ENCODE peak calls at places on chromosomes 11 and 22, in four cellular contexts. One of them, this sample, is unnamed. For H3K36me3, the result is how much of the 10 kb centered on the place peaks cover.

GRCh38 chr11:111360150-111361043 is 18.7 kb downstream of the POU2AF1 start:
- DNase-seq in endodermal cell: peak
- DNase-seq in uterus: no peak
- DNase-seq in IMR-90: no peak
- DNase-seq in this sample: no peak

GRCh38 chr11:61696602-61697001 is 16.4 kb downstream of the DAGLA start:
- DNase-seq in endodermal cell: no peak
- DNase-seq in uterus: no peak
- DNase-seq in IMR-90: no peak
- DNase-seq in this sample: no peak

GRCh38 chr11:67484847-67485311 is 2.1 kb downstream of the AIP start:
- DNase-seq in endodermal cell: peak
- DNase-seq in uterus: no peak
- DNase-seq in IMR-90: no peak
- DNase-seq in this sample: peak

GRCh38 chr11:44849922-44850321 is 100.8 kb downstream of the TP53I11 start:
- DNase-seq in endodermal cell: no peak
- DNase-seq in uterus: no peak
- DNase-seq in IMR-90: no peak
- DNase-seq in this sample: no peak

GRCh38 chr11:119055901-119056300 is 1.1 kb downstream of the HYOU1 start:
- DNase-seq in endodermal cell: peak
- DNase-seq in uterus: no peak
- DNase-seq in IMR-90: peak
- DNase-seq in this sample: no peak

GRCh38 chr22:37014835-37015586 is 4.2 kb downstream of the TST start:
- DNase-seq in endodermal cell: no peak
- DNase-seq in uterus: no peak
- DNase-seq in IMR-90: no peak
- DNase-seq in this sample: no peak

GRCh38 chr11:106021181-106021966 is 666 bp downstream of the MSANTD4 start:
- DNase-seq in endodermal cell: no peak
- DNase-seq in uterus: no peak
- DNase-seq in IMR-90: peak
- DNase-seq in this sample: no peak

GRCh38 chr11:83583953-83584352 is 297.8 kb upstream of the CCDC90B start:
- DNase-seq in endodermal cell: no peak
- DNase-seq in uterus: no peak
- DNase-seq in IMR-90: peak
- DNase-seq in this sample: peak

GRCh38 chr11:123801765-123802164 is 4.4 kb downstream of the OR6M1 start:
- DNase-seq in endodermal cell: no peak
- DNase-seq in uterus: no peak
- DNase-seq in IMR-90: no peak
- DNase-seq in this sample: no peak

GRCh38 chr22:45896153-45896951 is 80.6 kb downstream of the WNT7B start:
- DNase-seq in endodermal cell: peak
- DNase-seq in uterus: no peak
- DNase-seq in IMR-90: no peak
- DNase-seq in this sample: no peak

GRCh38 chr11:62882428-62882742 is 1.7 kb downstream of the SLC3A2 start:
- DNase-seq in endodermal cell: no peak
- DNase-seq in uterus: no peak
- DNase-seq in IMR-90: no peak
- DNase-seq in this sample: no peak

GRCh38 chr11:2325719-2326118 is 23.9 kb downstream of the TSPAN32 start:
- DNase-seq in endodermal cell: no peak
- DNase-seq in uterus: no peak
- DNase-seq in IMR-90: peak
- DNase-seq in this sample: no peak

GRCh38 chr22:45263790-45264269 is 20.9 kb upstream of the UPK3A start:
- DNase-seq in endodermal cell: peak
- DNase-seq in uterus: peak
- DNase-seq in IMR-90: peak
- DNase-seq in this sample: peak

GRCh38 chr22:19632671-19633148 is 81.6 kb upstream of the SEPTIN5 start:
- DNase-seq in endodermal cell: no peak
- DNase-seq in uterus: no peak
- DNase-seq in IMR-90: no peak
- DNase-seq in this sample: no peak

GRCh38 chr11:77346906-77347603 is 45.6 kb upstream of the GDPD4 start:
- DNase-seq in endodermal cell: no peak
- DNase-seq in uterus: no peak
- DNase-seq in IMR-90: peak
- DNase-seq in this sample: no peak

GRCh38 chr11:7437706-7438105 is 47.6 kb upstream of the OLFML1 start:
- DNase-seq in endodermal cell: no peak
- DNase-seq in uterus: no peak
- DNase-seq in IMR-90: no peak
- DNase-seq in this sample: no peak

GRCh38 chr11:69657456-69657910 is 16.5 kb downstream of the CCND1 start:
- DNase-seq in endodermal cell: no peak
- DNase-seq in uterus: no peak
- DNase-seq in IMR-90: no peak
- DNase-seq in this sample: no peak

GRCh38 chr11:86473991-86474833 is 99.5 kb downstream of the CCDC81 start:
- DNase-seq in endodermal cell: no peak
- DNase-seq in uterus: peak
- DNase-seq in IMR-90: peak
- DNase-seq in this sample: no peak

GRCh38 chr11:36306888-36307287 is 10.8 kb downstream of the PRR5L start:
- DNase-seq in endodermal cell: peak
- DNase-seq in uterus: no peak
- DNase-seq in IMR-90: no peak
- DNase-seq in this sample: no peak

GRCh38 chr11:118792642-118793124 is 1.7 kb upstream of the DDX6 start:
- DNase-seq in endodermal cell: peak
- DNase-seq in uterus: peak
- DNase-seq in IMR-90: peak
- DNase-seq in this sample: peak

GRCh38 chr11:120057595-120058581 is 80.0 kb downstream of the TRIM29 start:
- DNase-seq in endodermal cell: peak
- DNase-seq in uterus: no peak
- DNase-seq in IMR-90: no peak
- DNase-seq in this sample: no peak

GRCh38 chr11:71238941-71239340 is 13.4 kb downstream of the SHANK2 start:
- DNase-seq in endodermal cell: peak
- DNase-seq in uterus: no peak
- DNase-seq in IMR-90: no peak
- DNase-seq in this sample: no peak

DNA sequence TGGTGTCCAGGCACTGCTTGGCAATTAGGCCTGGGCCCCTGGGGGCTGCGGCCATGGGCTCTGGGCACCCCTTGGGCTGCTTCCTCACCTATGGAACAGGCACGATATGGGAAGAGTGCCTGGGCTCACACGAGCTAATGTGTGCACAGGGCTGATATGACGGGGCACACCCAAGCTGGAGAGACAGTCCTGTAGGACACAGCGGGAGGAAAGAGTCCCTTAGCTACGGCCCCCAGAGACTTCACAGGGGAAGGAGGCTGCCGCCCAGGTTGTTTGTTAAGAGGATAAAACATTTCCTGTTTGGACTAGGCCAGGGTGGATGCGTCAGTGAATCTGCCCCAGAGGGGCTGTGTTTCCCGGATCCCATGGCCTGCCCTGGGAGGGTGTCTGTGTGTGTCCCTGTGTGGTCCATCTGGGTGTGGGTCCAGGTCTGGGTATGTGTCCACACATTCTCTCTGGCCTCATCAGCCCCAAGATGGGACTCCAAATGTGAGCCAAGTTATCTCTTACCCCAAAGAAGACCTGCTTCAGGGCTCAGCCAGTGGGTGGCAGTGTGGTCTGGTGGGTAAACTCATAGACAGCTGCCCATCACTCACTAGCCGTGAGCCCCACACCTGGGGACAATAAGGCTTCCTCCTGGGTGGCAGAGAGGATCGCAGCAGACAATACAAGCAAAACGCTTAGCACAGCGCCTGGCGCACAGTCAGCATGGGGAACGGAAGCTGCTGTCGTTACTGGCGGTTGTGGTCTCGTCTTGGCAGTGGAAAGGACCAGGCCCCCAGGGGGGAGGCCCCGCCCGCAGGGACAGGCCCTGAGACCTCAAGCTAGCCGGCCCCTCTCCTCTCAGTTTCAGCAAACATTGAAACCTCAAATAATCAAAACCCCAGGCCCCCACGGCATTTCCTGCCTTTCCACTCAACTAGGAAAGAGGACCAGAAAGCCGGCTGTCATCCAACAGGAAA is 3.2 kb upstream of the EMID1 start:
- DNase-seq in endodermal cell: peak
- DNase-seq in uterus: no peak
- DNase-seq in IMR-90: peak
- DNase-seq in this sample: peak
- TF ChIP-seq CTCF in endodermal cell: peak
- TF ChIP-seq CTCF in uterus: peak
- TF ChIP-seq CTCF in IMR-90: peak
- TF ChIP-seq CTCF in this sample: peak

DNA sequence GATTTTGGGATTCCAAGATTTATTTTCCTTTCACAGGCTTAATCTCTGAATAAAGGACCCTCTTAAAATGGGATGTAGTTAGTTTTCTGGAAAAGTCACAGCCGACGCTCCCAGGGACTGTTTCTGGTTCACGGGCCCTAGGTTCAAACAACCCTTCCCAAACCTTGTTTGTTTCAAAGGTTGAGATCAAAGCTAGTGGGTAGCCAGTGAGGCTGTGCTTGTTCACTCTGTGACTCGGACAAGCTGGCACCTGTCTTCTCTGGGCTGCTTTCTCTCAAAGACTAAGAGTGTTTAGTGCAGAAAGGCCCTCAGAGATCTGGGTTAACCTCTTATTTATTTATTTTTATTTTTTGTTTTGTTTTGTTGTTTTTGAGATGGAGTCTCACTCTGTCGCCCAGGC is 13.0 kb upstream of the MALAT1 start:
- DNase-seq in endodermal cell: no peak
- DNase-seq in uterus: peak
- DNase-seq in IMR-90: no peak
- DNase-seq in this sample: no peak
- H3K4me3 ChIP-seq in endodermal cell: no peak
- H3K4me3 ChIP-seq in uterus: no peak
- H3K4me3 ChIP-seq in IMR-90: no peak
- H3K4me3 ChIP-seq in this sample: no peak

GRCh38 chr11:88324562-88325345 is 12.8 kb downstream of the CTSC start:
- DNase-seq in endodermal cell: no peak
- DNase-seq in uterus: no peak
- DNase-seq in IMR-90: no peak
- DNase-seq in this sample: no peak

GRCh38 chr11:88329563-88330250 is 7.8 kb downstream of the CTSC start:
- DNase-seq in endodermal cell: no peak
- DNase-seq in uterus: no peak
- DNase-seq in IMR-90: no peak
- DNase-seq in this sample: no peak

GRCh38 chr11:88326112-88326511 is 11.4 kb downstream of the CTSC start:
- DNase-seq in endodermal cell: no peak
- DNase-seq in uterus: no peak
- DNase-seq in IMR-90: no peak
- DNase-seq in this sample: no peak

GRCh38 chr11:88327462-88328143 is 9.9 kb downstream of the CTSC start:
- DNase-seq in endodermal cell: no peak
- DNase-seq in uterus: no peak
- DNase-seq in IMR-90: no peak
- DNase-seq in this sample: peak

GRCh38 chr11:88327061-88327460 is 10.5 kb downstream of the CTSC start:
- DNase-seq in endodermal cell: no peak
- DNase-seq in uterus: no peak
- DNase-seq in IMR-90: no peak
- DNase-seq in this sample: peak
- H3K36me3 ChIP-seq in endodermal cell: under half
- H3K36me3 ChIP-seq in uterus: under half
- H3K36me3 ChIP-seq in IMR-90: under half
- H3K36me3 ChIP-seq in this sample: under half

DNA sequence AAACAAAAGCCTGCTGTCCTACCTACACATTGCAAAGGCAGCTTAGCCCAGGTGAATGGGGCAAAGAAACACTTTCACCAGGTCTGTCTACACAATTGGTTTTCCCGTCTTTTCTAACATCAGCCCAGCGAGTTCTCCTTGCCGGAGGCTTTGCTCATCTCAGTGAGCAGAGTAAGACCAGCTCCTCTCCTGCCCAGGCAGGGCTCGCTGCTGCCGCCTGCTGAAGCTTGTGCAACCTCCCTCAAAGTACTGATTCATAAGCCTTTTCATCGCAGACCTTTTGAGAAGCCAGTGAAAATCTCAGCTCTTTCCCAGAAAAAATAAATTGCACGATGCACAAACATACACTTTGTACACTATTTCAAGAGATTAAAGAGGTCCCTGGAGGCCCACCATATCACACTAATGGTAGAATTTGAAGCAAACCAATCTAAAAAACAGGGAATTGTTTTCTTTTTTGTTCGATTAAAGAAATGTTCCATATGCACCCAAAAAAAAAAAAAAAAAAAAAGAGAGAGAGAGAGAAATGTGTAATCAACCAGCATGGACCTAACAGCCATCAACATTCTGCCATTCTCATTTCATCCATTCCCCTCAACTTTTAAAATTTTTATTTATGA is 328.1 kb upstream of the MPPED2 start:
- DNase-seq in endodermal cell: peak
- DNase-seq in uterus: peak
- DNase-seq in IMR-90: peak
- DNase-seq in this sample: no peak
- TF ChIP-seq CTCF in endodermal cell: peak
- TF ChIP-seq CTCF in uterus: peak
- TF ChIP-seq CTCF in IMR-90: peak
- TF ChIP-seq CTCF in this sample: peak

DNA sequence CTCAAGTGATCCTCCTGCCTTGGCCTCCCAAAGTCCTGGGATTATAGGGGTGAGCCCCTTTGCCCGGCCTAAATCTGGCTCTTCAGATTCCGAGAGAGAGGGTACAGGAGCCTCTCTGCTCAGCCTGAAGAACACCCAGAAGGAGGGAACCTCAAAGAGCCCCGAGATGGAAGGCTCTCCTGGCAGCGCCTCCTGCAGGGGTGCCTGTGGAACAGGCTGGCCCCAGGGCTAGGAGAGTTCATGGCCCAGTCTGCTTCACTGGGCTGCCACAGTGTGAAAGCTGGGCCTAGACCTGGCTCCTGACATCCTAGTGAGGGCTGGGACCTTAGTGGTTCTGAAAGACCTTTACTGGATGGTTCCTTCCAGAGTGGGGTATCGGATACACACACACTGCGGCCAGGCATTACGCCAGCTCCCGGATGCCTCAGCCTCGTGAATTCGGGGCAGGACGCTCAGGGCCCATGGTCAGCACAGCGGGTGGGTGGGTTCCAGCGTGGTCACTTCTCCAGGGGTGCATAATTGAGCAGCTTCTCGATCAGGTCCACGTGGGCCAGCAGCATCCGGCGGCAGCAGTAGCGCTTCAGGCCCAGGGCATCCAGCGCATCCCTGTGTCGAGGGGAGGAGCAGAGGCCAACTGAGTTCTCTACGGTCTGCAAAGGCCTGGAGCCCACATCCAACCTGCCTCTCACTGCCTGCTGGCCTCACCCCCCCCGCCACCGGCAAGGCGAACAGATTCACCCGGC is 2.3 kb downstream of the POLR2L start:
- DNase-seq in endodermal cell: no peak
- DNase-seq in uterus: no peak
- DNase-seq in IMR-90: no peak
- DNase-seq in this sample: no peak
- H3K4me3 ChIP-seq in endodermal cell: no peak
- H3K4me3 ChIP-seq in uterus: no peak
- H3K4me3 ChIP-seq in IMR-90: no peak
- H3K4me3 ChIP-seq in this sample: no peak

GRCh38 chr11:65853249-65853979 is 4.6 kb downstream of the CFL1 start:
- DNase-seq in endodermal cell: peak
- DNase-seq in uterus: no peak
- DNase-seq in IMR-90: no peak
- DNase-seq in this sample: no peak
- H3K36me3 ChIP-seq in endodermal cell: half or more
- H3K36me3 ChIP-seq in uterus: under half
- H3K36me3 ChIP-seq in IMR-90: half or more
- H3K36me3 ChIP-seq in this sample: under half

This sample was measured in GM06990.